ENCODE peak calls at places on chromosome 17, in five cellular contexts. Q, B, X, V and Z are unnamed samples.

GRCh38 chr17:38619451-38619795 is 13.7 kb upstream of the SRCIN1 start:
- DNase-seq in Q (no peak), B (no peak), X (no peak), V (no peak), Z (no peak)

GRCh38 chr17:47714773-47715396 is 18.2 kb upstream of the TBX21 start:
- DNase-seq in Q (no peak), B (no peak), X (no peak), V (no peak), Z (no peak)

GRCh38 chr17:66966529-66967418 is 2.3 kb downstream of the CACNG4 start:
- DNase-seq in Q (no peak), B (no peak), X (no peak), V (no peak), Z (no peak)

GRCh38 chr17:74736423-74737298 is at the start of gene RAB37:
- DNase-seq in Q (no peak), B (peak), X (peak), V (no peak), Z (no peak)

GRCh38 chr17:43983515-43984411 is 20.7 kb upstream of the NAGS start:
- DNase-seq in Q (no peak), B (peak), X (peak), V (no peak), Z (peak)

GRCh38 chr17:56918916-56919315 is 5.1 kb upstream of the TRIM25 start:
- DNase-seq in Q (no peak), B (no peak), X (no peak), V (no peak), Z (no peak)

GRCh38 chr17:73141411-73141810 is 23.4 kb upstream of the SSTR2 start:
- DNase-seq in Q (no peak), B (no peak), X (no peak), V (no peak), Z (no peak)

GRCh38 chr17:75155191-75155601 is 884 bp upstream of the JPT1 start:
- DNase-seq in Q (no peak), B (peak), X (no peak), V (no peak), Z (no peak)